ENCODE peak calls at places on chromosomes 12 and 14, in four cellular contexts. A is stimulated activated CD8-positive, alpha-beta memory T cell treated with anti-CD3 and anti-CD28 coated beads, Interleukin-12 subunit alpha, Interleukin-12 subunit beta, amount 100 ng/mL, for 1 hour; V is KBM-7; C is CD8-positive, alpha-beta memory T cell. Y is an unnamed sample.

GRCh38 chr12:32379667-32380066 is 19.7 kb upstream of the FGD4 start:
- DNase-seq in A (no peak), V (no peak), C (no peak), Y (no peak)

GRCh38 chr12:14396071-14396470 is 30.6 kb downstream of the ATF7IP start:
- DNase-seq in A (no peak), V (no peak), C (peak), Y (no peak)

GRCh38 chr12:46790066-46790465 is 35.7 kb downstream of the SLC38A4 start:
- DNase-seq in A (no peak), V (no peak), C (no peak), Y (no peak)

GRCh38 chr12:102005256-102005655 is 56.5 kb downstream of the WASHC3 start:
- DNase-seq in A (no peak), V (no peak), C (no peak), Y (no peak)

GRCh38 chr12:53978477-53979356 is 4.0 kb upstream of the HOTAIR start:
- DNase-seq in A (no peak), V (no peak), C (no peak), Y (no peak)

GRCh38 chr12:7004287-7004803 is 13.9 kb downstream of the LPCAT3 start:
- DNase-seq in A (no peak), V (no peak), C (no peak), Y (no peak)

GRCh38 chr12:52216807-52217206 is 16.2 kb upstream of the KRT7 start:
- DNase-seq in A (no peak), V (no peak), C (no peak), Y (no peak)

GRCh38 chr12:18054925-18055324 is 35.1 kb downstream of the RERGL start:
- DNase-seq in A (no peak), V (no peak), C (no peak), Y (no peak)

GRCh38 chr14:87409401-87409800 is 583.6 kb downstream of the GALC start:
- DNase-seq in A (no peak), V (no peak), C (no peak), Y (no peak)

GRCh38 chr12:110436231-110436630 is 13.9 kb downstream of the ARPC3 start:
- DNase-seq in A (no peak), V (no peak), C (no peak), Y (no peak)

GRCh38 chr12:122473543-122474323 is 27.0 kb downstream of the ZCCHC8 start:
- DNase-seq in A (no peak), V (no peak), C (no peak), Y (no peak)

GRCh38 chr14:74661726-74662450 is 49.9 kb upstream of the LTBP2 start:
- DNase-seq in A (no peak), V (no peak), C (no peak), Y (no peak)

GRCh38 chr12:2752676-2753371 is 41.9 kb upstream of the FKBP4 start:
- DNase-seq in A (peak), V (peak), C (peak), Y (peak)

GRCh38 chr14:88233915-88234314 is 89.2 kb downstream of the KCNK10 start:
- DNase-seq in A (no peak), V (peak), C (no peak), Y (no peak)

GRCh38 chr12:39990122-39991101 is 115.5 kb downstream of the SLC2A13 start:
- DNase-seq in A (peak), V (peak), C (peak), Y (no peak)

GRCh38 chr12:115440438-115440837 is 756.5 kb upstream of the TBX3 start:
- DNase-seq in A (no peak), V (no peak), C (no peak), Y (no peak)

GRCh38 chr12:130968611-130969010 is 14.9 kb downstream of the ADGRD1 start:
- DNase-seq in A (no peak), V (no peak), C (no peak), Y (no peak)